ENCODE peak calls at places on chromosomes 2 and 18, in five cellular contexts. S, W, B, A and V are unnamed samples.
A peak's percentile ranks its signal among the peaks of the same experiment; 100 is the strongest.

GRCh38 chr2:63790913-63791312 is 50.8 kb upstream of the UGP2 start:
- DNase-seq in S (no peak), W (no peak), B (peak; percentile 90), A (no peak), V (peak; percentile 65)

GRCh38 chr2:241063587-241063986 is 38.5 kb downstream of the MTERF4 start:
- DNase-seq in S (peak; percentile 33), W (no peak), B (no peak), A (no peak), V (no peak)

GRCh38 chr2:32453242-32454062 is 96.6 kb downstream of the BIRC6 start:
- DNase-seq in S (no peak), W (no peak), B (peak; percentile 15), A (no peak), V (no peak)

GRCh38 chr2:241595600-241596140 is 37.1 kb downstream of the BOK start:
- DNase-seq in S (peak; percentile 79), W (no peak), B (no peak), A (no peak), V (no peak)

GRCh38 chr18:68429111-68429510 is 285.8 kb downstream of the TMX3 start:
- DNase-seq in S (no peak), W (no peak), B (peak; percentile 37), A (no peak), V (no peak)

GRCh38 chr2:160657206-160657605 is 163.6 kb upstream of the RBMS1 start:
- DNase-seq in S (no peak), W (no peak), B (peak; percentile 17), A (no peak), V (peak; percentile 25)

GRCh38 chr2:191929288-191929687 is 82.4 kb upstream of the CAVIN2 start:
- DNase-seq in S (no peak), W (no peak), B (no peak), A (no peak), V (no peak)

GRCh38 chr2:85893428-85894258 is 4.9 kb upstream of the ST3GAL5 start:
- DNase-seq in S (no peak), W (no peak), B (peak; percentile 90), A (no peak), V (peak; percentile 30)

GRCh38 chr2:62577994-62578836 is 72.2 kb upstream of the TMEM17 start:
- DNase-seq in S (no peak), W (no peak), B (peak; percentile 45), A (no peak), V (peak; percentile 75)

GRCh38 chr2:75516378-75517122 is 44.2 kb downstream of the EVA1A start:
- DNase-seq in S (no peak), W (no peak), B (no peak), A (no peak), V (no peak)

GRCh38 chr2:216648105-216648504 is 14.9 kb downstream of the IGFBP2 start:
- DNase-seq in S (no peak), W (no peak), B (peak; percentile 54), A (no peak), V (no peak)

GRCh38 chr2:73984203-73984921 is at the start of gene TET3:
- DNase-seq in S (peak; percentile 40), W (peak; percentile 70), B (no peak), A (no peak), V (no peak)

GRCh38 chr2:10947005-10947440 is 35.3 kb downstream of the KCNF1 start:
- DNase-seq in S (no peak), W (no peak), B (peak; percentile 50), A (no peak), V (no peak)

GRCh38 chr2:23385351-23385747 is 370 bp downstream of the KLHL29 start:
- DNase-seq in S (no peak), W (peak; percentile 69), B (peak; percentile 64), A (no peak), V (peak; percentile 52)

GRCh38 chr2:85753525-85754312 is at the start of gene ATOH8:
- DNase-seq in S (peak; percentile 68), W (peak; percentile 82), B (peak; percentile 72), A (peak; percentile 54), V (peak; percentile 70)

GRCh38 chr18:21167641-21168372 is 56.2 kb upstream of the ROCK1 start:
- DNase-seq in S (peak; percentile 76), W (peak; percentile 63), B (no peak), A (peak; percentile 24), V (peak; percentile 23)

GRCh38 chr18:10230072-10230471 is 224.4 kb upstream of the APCDD1 start:
- DNase-seq in S (peak; percentile 63), W (no peak), B (peak; percentile 95), A (no peak), V (peak; percentile 49)

GRCh38 chr2:14994721-14995120 is 362.2 kb downstream of the LRATD1 start:
- DNase-seq in S (no peak), W (no peak), B (no peak), A (no peak), V (no peak)

GRCh38 chr18:48036641-48037421 is 106.4 kb upstream of the SMAD2 start:
- DNase-seq in S (no peak), W (no peak), B (no peak), A (no peak), V (no peak)

GRCh38 chr2:142865924-142866323 is 11.5 kb upstream of the KYNU start:
- DNase-seq in S (no peak), W (no peak), B (peak; percentile 48), A (no peak), V (peak; percentile 17)

GRCh38 chr2:224210495-224211472 is 171.7 kb upstream of the SERPINE2 start:
- DNase-seq in S (no peak), W (no peak), B (no peak), A (no peak), V (peak; percentile 75)

GRCh38 chr2:106078091-106078490 is 116.0 kb downstream of the UXS1 start:
- DNase-seq in S (no peak), W (no peak), B (no peak), A (no peak), V (no peak)

GRCh38 chr2:72887836-72888437 is 729 bp downstream of the SPR start:
- DNase-seq in S (peak; percentile 93), W (peak; percentile 96), B (peak; percentile 92), A (peak; percentile 85), V (peak; percentile 88)

GRCh38 chr2:59701271-59701994 is 852.0 kb downstream of the BCL11A start:
- DNase-seq in S (no peak), W (no peak), B (no peak), A (no peak), V (peak; percentile 83)

GRCh38 chr2:168929031-168929430 is 27.9 kb downstream of the G6PC2 start:
- DNase-seq in S (no peak), W (no peak), B (no peak), A (no peak), V (no peak)

GRCh38 chr18:37846996-37847395 is 281.4 kb upstream of the CELF4 start:
- DNase-seq in S (no peak), W (no peak), B (no peak), A (no peak), V (no peak)

GRCh38 chr18:35029770-35030169 is 11.4 kb upstream of the MAPRE2 start:
- DNase-seq in S (no peak), W (no peak), B (peak; percentile 43), A (no peak), V (no peak)

GRCh38 chr2:30691948-30692828 is 115.1 kb downstream of the CAPN13 start:
- DNase-seq in S (no peak), W (peak; percentile 34), B (peak; percentile 34), A (no peak), V (no peak)

GRCh38 chr2:73877071-73877802 is 15.6 kb upstream of the ACTG2 start:
- DNase-seq in S (no peak), W (no peak), B (no peak), A (no peak), V (no peak)

GRCh38 chr2:230441188-230441897 is 25.3 kb downstream of the SP100 start:
- DNase-seq in S (no peak), W (no peak), B (peak; percentile 34), A (no peak), V (no peak)

GRCh38 chr2:195532628-195533271 is 124.3 kb upstream of the SLC39A10 start:
- DNase-seq in S (no peak), W (no peak), B (peak; percentile 38), A (no peak), V (no peak)

GRCh38 chr18:2979871-2980606 is 32.9 kb downstream of the LPIN2 start:
- DNase-seq in S (no peak), W (no peak), B (no peak), A (no peak), V (no peak)
- H3K4me1 ChIP-seq in S (peaks cover 4% of the 10 kb centered on the region), W (peaks cover 11% of the 10 kb centered on the region), B (peaks cover 29% of the 10 kb centered on the region), A (peaks cover 14% of the 10 kb centered on the region), V (peaks cover 5% of the 10 kb centered on the region)

GRCh38 chr2:227163998-227164744 is at the start of the genes COL4A3 and COL4A4:
- DNase-seq in S (peak; percentile 47), W (peak; percentile 66), B (no peak), A (peak; percentile 31), V (no peak)

GRCh38 chr2:227160164-227160563 is 3.8 kb downstream of the COL4A4 start:
- DNase-seq in S (no peak), W (no peak), B (no peak), A (no peak), V (no peak)

GRCh38 chr2:227163445-227163997 is 484 bp downstream of the COL4A4 start:
- DNase-seq in S (peak; percentile 36), W (no peak), B (no peak), A (no peak), V (no peak)

GRCh38 chr2:227161947-227162346 is 2.1 kb downstream of the COL4A4 start:
- DNase-seq in S (no peak), W (no peak), B (no peak), A (no peak), V (no peak)

DNA sequence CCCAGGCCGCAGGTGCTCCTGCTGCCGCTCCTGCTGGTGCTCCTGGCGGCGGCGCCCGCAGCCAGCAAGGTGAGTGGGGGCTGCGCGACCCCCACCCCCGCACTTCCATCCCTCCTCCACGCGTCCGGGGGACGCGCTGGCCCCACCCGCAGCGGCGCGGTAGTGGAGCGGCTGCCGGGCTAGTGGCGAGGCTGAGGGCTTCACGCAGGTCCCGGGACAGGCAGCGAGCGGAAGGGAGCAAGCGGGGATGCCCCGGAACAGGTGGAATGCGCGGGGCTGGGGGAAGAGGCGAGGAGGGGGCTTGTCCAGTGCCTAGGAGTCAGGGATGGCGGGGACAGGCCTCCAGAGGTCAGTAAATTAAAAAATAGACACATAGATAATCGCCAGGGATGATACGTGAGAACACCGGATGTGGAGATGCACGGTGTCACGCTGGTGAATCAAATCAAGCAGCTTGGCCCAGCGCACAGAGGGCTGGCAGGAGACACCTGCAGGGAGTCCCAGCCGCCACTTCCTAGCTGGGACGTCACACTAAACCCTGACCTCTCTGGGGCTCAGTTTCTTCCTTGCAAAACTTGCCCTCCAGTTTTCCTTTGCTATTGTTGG is 424 bp downstream of the COL4A3 start:
- DNase-seq in S (peak; percentile 55), W (no peak), B (no peak), A (peak; percentile 17), V (no peak)
- H2BK12ac ChIP-seq in S (no peak overlapping the region), W (no peak overlapping the region), B (no peak overlapping the region), A (no peak overlapping the region), V (no peak overlapping the region)

GRCh38 chr2:237980087-237980486 is 13.3 kb downstream of the UBE2F start:
- DNase-seq in S (no peak), W (no peak), B (no peak), A (no peak), V (no peak)
- H3K4me1 ChIP-seq in S (peaks cover 3% of the 10 kb centered on the region), W (peaks cover 4% of the 10 kb centered on the region), B (peaks cover 15% of the 10 kb centered on the region), A (peaks cover 7% of the 10 kb centered on the region), V (no peaks in the 10 kb centered on the region)

GRCh38 chr18:30613467-30613801 is 429.1 kb downstream of the DSC3 start:
- DNase-seq in S (no peak), W (no peak), B (no peak), A (no peak), V (no peak)

GRCh38 chr18:30618567-30618966 is 424.0 kb downstream of the DSC3 start:
- DNase-seq in S (no peak), W (no peak), B (no peak), A (no peak), V (no peak)

GRCh38 chr18:30622104-30622503 is 420.4 kb downstream of the DSC3 start:
- DNase-seq in S (no peak), W (no peak), B (no peak), A (no peak), V (no peak)

GRCh38 chr18:30616414-30616813 is 426.1 kb downstream of the DSC3 start:
- DNase-seq in S (no peak), W (no peak), B (no peak), A (no peak), V (no peak)
- H2BK12ac ChIP-seq in S (no peak overlapping the region), W (no peak overlapping the region), B (no peak overlapping the region), A (no peak overlapping the region), V (no peak overlapping the region)